ENCODE peak calls at places on chromosomes 12 and 14, in four cellular contexts. J is hepatocyte, N is coronary artery, E is BJ. B is an unnamed sample.

GRCh38 chr14:96461950-96462798 is 40.0 kb upstream of the PAPOLA start:
- DNase-seq in J (peak), N (no peak), E (no peak), B (no peak)

GRCh38 chr14:60922050-60922449 is 58.8 kb downstream of the TRMT5 start:
- DNase-seq in J (no peak), N (no peak), E (no peak), B (no peak)

GRCh38 chr14:49249022-49249421 is 337.2 kb downstream of the RPS29 start:
- DNase-seq in J (no peak), N (no peak), E (no peak), B (no peak)

GRCh38 chr12:9037431-9037830 is 48.1 kb downstream of the KLRG1 start:
- DNase-seq in J (no peak), N (no peak), E (no peak), B (no peak)

GRCh38 chr14:70706177-70706576 is 64.5 kb downstream of the TTC9 start:
- DNase-seq in J (no peak), N (no peak), E (no peak), B (no peak)

GRCh38 chr12:132514216-132514820 is 24.4 kb downstream of the FBRSL1 start:
- DNase-seq in J (no peak), N (no peak), E (no peak), B (no peak)

GRCh38 chr14:105529506-105530445 is 3.4 kb downstream of the TMEM121 start:
- DNase-seq in J (peak), N (peak), E (no peak), B (no peak)

GRCh38 chr14:69612014-69612758 is 790 bp downstream of the SUSD6 start:
- DNase-seq in J (no peak), N (no peak), E (no peak), B (no peak)

GRCh38 chr12:52975820-52976573 is 27.1 kb downstream of the KRT18 start:
- DNase-seq in J (peak), N (no peak), E (no peak), B (no peak)

GRCh38 chr12:92304335-92305066 is 158.9 kb upstream of the BTG1 start:
- DNase-seq in J (no peak), N (no peak), E (no peak), B (no peak)

GRCh38 chr12:22787557-22787956 is 162.6 kb downstream of the ETNK1 start:
- DNase-seq in J (peak), N (peak), E (no peak), B (no peak)

GRCh38 chr12:10641735-10642500 is 28.5 kb upstream of the MAGOHB start:
- DNase-seq in J (no peak), N (no peak), E (peak), B (peak)

GRCh38 chr12:54082402-54082892 is 28.8 kb downstream of the HOXC4 start:
- DNase-seq in J (peak), N (no peak), E (no peak), B (no peak)

GRCh38 chr12:68557011-68557715 is 53.5 kb upstream of the RAP1B start:
- DNase-seq in J (no peak), N (no peak), E (peak), B (peak)

GRCh38 chr12:54050479-54050805 is 3.2 kb upstream of the HOXC4 start:
- DNase-seq in J (no peak), N (no peak), E (no peak), B (no peak)

GRCh38 chr12:70733385-70733784 is 96.2 kb upstream of the PTPRB start:
- DNase-seq in J (peak), N (no peak), E (no peak), B (peak)

GRCh38 chr12:50753232-50753769 is 10.6 kb upstream of the ATF1 start:
- DNase-seq in J (no peak), N (no peak), E (no peak), B (no peak)

GRCh38 chr12:89040146-89040964 is 311.9 kb downstream of the DUSP6 start:
- DNase-seq in J (no peak), N (no peak), E (no peak), B (peak)

GRCh38 chr14:92942136-92942535 is 19.2 kb downstream of the CHGA start:
- DNase-seq in J (no peak), N (no peak), E (no peak), B (no peak)

GRCh38 chr12:29546000-29546399 is 48.5 kb upstream of the OVCH1 start:
- DNase-seq in J (no peak), N (no peak), E (no peak), B (no peak)

GRCh38 chr12:15155271-15155670 is 65.9 kb downstream of the RERG start:
- DNase-seq in J (no peak), N (no peak), E (no peak), B (no peak)

DNA sequence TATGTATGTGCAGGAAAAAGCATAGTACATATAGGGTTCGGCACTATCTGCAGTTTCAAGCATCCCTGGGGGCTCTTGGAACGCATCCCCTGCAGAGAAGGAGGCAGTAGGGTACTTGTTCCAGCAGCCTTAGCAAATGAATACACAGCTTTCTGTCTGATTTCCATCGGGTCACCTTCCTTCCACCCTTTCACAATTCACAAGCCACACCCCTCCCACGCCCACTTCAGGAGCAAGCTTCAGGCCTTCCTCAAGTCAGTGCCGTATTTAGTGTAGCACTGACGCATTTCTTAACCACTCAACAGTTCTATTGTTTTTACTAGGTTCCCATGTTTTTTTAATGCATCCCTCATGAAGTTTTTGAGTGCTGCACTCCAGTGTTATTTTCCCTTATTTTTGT is 64.2 kb downstream of the CLMN start:
- DNase-seq in J (peak), N (peak), E (no peak), B (peak)
- H3K4me3 ChIP-seq in J (no peak), N (no peak), E (no peak), B (no peak)

DNA sequence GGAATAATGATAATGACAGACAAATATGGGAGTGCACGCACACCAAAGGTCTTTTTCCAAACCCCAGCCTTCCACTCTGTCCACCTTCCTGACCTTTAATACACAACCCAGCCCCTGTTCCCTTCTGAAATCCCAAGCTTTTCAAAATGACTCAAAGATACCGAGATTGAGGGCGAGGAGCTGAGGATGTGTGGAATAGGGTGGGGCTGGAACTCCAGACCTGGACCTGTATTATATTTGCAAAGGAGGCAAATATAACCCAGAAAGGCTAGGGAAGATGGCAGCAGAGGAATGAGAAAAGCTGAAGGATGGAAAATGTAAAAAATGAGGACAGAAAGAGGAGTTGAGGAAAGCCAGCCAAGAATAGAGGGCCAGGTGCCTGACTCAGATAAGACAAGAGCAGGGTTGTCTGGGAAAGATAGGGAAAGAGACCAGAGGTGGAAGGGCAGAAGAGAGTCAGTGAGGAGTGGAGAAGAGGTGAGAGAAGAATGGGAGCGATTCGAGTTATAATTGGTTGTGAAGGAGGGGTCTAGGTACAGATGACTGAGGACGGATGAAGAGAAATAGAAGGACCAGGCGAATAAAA is 1.0 kb upstream of the PTMS start:
- DNase-seq in J (no peak), N (no peak), E (no peak), B (no peak)
- H3K4me3 ChIP-seq in J (peak), N (peak), E (no peak), B (peak)

GRCh38 chr14:72401632-72402428 is 469.6 kb downstream of the RGS6 start:
- DNase-seq in J (no peak), N (no peak), E (no peak), B (no peak)
- H3K4me3 ChIP-seq in J (no peak), N (no peak), E (no peak), B (no peak)

DNA sequence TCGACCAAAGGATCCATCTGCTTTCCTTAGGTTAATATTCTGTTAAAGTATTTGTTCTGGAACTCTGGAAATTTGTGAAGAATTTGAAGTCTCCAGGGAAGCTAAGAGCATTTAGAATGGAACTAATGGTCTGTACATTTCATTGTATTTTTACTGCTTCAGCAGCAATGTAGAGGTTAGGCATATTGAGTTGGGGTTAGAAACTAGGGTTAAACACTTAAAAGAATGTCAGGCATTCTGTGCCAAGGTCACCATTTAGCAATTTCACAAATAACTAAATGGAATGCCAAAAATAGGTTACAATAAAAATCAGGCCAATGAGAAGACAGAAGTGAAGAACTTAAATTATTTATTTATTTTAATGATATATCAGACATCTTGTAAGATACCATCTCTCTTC is 210.8 kb downstream of the C12orf50 start:
- DNase-seq in J (no peak), N (no peak), E (no peak), B (no peak)
- H3K4me3 ChIP-seq in J (no peak), N (no peak), E (no peak), B (no peak)

GRCh38 chr12:121778567-121779421 is 14.7 kb downstream of the RHOF start:
- DNase-seq in J (no peak), N (no peak), E (no peak), B (no peak)

GRCh38 chr12:121775501-121775900 is 18.0 kb downstream of the RHOF start:
- DNase-seq in J (peak), N (no peak), E (no peak), B (no peak)

GRCh38 chr12:121774968-121775474 is 18.5 kb downstream of the RHOF start:
- DNase-seq in J (no peak), N (no peak), E (no peak), B (no peak)

GRCh38 chr12:121779422-121779895 is 14.0 kb downstream of the RHOF start:
- DNase-seq in J (no peak), N (no peak), E (no peak), B (no peak)

GRCh38 chr12:121776190-121777098 is 17.0 kb downstream of the RHOF start:
- DNase-seq in J (peak), N (no peak), E (no peak), B (no peak)
- H3K4me3 ChIP-seq in J (no peak), N (no peak), E (no peak), B (no peak)

GRCh38 chr14:36582011-36582873 is at the start of gene NKX2-8:
- DNase-seq in J (peak), N (no peak), E (no peak), B (no peak)

GRCh38 chr14:36585100-36585499 is 2.7 kb upstream of the NKX2-8 start:
- DNase-seq in J (no peak), N (no peak), E (no peak), B (no peak)

GRCh38 chr14:36582874-36583241 is 444 bp upstream of the NKX2-8 start:
- DNase-seq in J (no peak), N (no peak), E (no peak), B (no peak)

GRCh38 chr14:36583242-36584166 is 1.1 kb upstream of the NKX2-8 start:
- DNase-seq in J (no peak), N (no peak), E (no peak), B (no peak)

GRCh38 chr14:36584167-36584811 is 1.9 kb upstream of the NKX2-8 start:
- DNase-seq in J (no peak), N (no peak), E (no peak), B (no peak)
- H3K4me3 ChIP-seq in J (no peak), N (no peak), E (no peak), B (no peak)

DNA sequence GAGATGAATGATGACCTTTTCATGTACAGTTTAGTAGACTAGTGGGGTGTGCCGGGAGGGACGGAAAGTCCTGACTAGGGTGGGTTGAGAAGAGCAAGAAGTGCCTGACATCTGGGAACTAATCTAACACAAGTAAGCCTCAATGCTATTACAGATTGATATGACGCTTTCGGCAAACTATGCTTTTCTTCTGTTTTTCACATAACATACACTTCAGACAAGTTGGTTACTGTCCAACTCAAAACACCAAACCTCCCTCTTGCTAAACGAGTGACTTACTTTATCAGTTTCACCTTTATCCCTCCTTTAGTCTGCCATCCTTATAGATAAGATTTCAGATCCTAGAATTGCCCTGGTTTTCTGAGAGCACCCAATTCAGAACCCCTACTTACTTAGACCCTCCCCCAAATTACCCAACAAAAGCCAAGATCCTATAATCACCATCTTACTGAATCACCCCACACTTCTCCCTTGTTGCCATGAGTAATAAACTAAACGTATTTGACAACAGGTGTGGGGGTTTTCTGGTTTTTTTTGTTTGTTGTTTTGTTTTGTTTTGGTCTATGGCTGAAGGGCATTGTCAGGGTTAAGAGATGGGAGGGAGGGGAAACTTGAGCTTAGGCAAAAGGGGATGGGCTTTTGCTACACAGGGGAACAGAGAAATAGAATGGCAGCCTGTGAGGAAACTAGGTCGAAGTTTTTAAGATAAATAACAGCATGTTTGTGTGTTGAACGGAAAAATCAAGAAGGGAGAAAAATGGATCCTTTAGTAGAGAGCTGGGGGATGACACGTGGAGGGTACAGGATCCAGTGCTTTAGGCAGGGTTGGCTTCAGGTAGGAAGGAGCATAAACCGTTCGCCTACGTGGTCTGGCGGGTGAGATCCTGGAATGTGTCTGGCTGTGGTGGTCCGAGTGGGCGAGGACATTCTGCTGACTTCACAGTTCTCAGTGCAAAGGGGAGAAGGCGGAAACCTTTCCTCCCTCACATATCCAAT is 6.1 kb upstream of the PSMA3 start:
- DNase-seq in J (peak), N (no peak), E (no peak), B (peak)
- H3K4me3 ChIP-seq in J (peak), N (peak), E (peak), B (peak)

GRCh38 chr12:108788076-108788782 is 56.9 kb upstream of the CORO1C start:
- DNase-seq in J (no peak), N (no peak), E (no peak), B (no peak)

GRCh38 chr12:108787539-108787938 is 56.2 kb upstream of the CORO1C start:
- DNase-seq in J (no peak), N (no peak), E (no peak), B (no peak)

GRCh38 chr12:108789546-108789945 is 58.2 kb upstream of the CORO1C start:
- DNase-seq in J (no peak), N (no peak), E (no peak), B (no peak)

GRCh38 chr12:108786450-108786849 is 55.1 kb upstream of the CORO1C start:
- DNase-seq in J (no peak), N (no peak), E (no peak), B (no peak)

GRCh38 chr12:108788911-108789310 is 57.6 kb upstream of the CORO1C start:
- DNase-seq in J (no peak), N (no peak), E (no peak), B (no peak)
- H3K4me3 ChIP-seq in J (no peak), N (no peak), E (no peak), B (no peak)

DNA sequence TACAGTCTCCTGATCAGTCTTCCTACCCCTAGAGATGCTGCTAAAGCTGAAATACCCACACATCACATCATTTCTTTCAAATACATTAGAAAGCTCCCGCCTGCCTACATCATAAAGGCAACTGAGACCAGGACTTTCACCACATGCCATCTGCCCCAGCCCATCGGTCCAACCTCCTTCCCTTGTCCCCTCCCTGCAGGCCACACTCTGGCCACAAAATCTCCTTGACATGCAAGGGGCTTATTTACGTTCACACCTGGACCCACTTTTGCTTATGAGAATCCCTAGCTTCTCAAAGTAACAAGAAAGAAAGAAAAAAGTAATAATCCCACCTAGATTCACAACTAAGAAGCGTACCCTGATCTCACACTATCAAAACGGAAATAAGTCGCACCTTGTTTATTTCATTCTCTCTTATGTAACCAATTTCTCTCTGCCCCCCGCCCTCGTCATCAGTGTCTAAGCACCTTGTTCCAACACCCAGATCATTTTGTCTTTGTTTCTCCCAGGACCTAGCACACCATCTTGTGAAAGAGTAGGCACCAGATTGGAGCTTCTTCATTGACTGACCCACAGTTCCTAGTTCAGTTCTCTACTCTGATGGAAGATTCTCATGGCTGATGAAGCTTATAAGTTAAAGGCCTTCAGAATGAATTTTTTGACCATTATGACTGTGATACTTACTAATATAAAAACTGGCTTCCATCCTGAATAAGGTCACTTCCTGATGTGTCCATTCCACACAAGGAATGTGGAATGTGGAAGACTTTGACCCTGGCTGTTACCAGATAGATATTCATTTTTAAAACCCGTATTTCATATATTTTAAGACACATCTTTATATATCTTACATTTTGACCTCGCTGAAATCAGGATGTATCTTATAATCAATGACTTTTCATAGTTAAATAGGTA is 7.7 kb downstream of the WSB2 start:
- DNase-seq in J (no peak), N (no peak), E (no peak), B (no peak)
- H3K4me3 ChIP-seq in J (no peak), N (no peak), E (no peak), B (no peak)

GRCh38 chr14:77043177-77043983 is 14.9 kb upstream of the IRF2BPL start:
- DNase-seq in J (no peak), N (peak), E (peak), B (peak)
- H3K4me3 ChIP-seq in J (no peak), N (peak), E (no peak), B (no peak)